ENCODE peak calls at places on chromosome 10, in eight cellular contexts. B, W, K, C, J, O, N and F are unnamed samples.
A peak's percentile ranks its signal among the peaks of the same experiment; 100 is the strongest.

GRCh38 chr10:17643339-17643754 is 604 bp upstream of the STAM start:
- DNase-seq in B (peak; percentile 20), W (no peak), K (peak; percentile 30), C (peak; percentile 38), J (peak; percentile 55), O (no peak), N (peak; percentile 83), F (peak; percentile 93)

GRCh38 chr10:123269675-123270074 is 115.5 kb downstream of the BUB3 start:
- DNase-seq in B (no peak), W (no peak), K (no peak), C (no peak), J (no peak), O (no peak), N (no peak), F (no peak)

GRCh38 chr10:3478153-3478552 is 305.6 kb upstream of the PITRM1 start:
- DNase-seq in B (no peak), W (no peak), K (no peak), C (no peak), J (no peak), O (no peak), N (no peak), F (no peak)

GRCh38 chr10:118955531-118956252 is 73.8 kb upstream of the NANOS1 start:
- DNase-seq in B (no peak), W (no peak), K (no peak), C (no peak), J (no peak), O (no peak), N (no peak), F (no peak)

GRCh38 chr10:61452229-61452651 is 941 bp downstream of the TMEM26 start:
- DNase-seq in B (no peak), W (no peak), K (no peak), C (peak; percentile 62), J (no peak), O (no peak), N (no peak), F (no peak)

GRCh38 chr10:6607778-6608177 is 27.7 kb upstream of the PRKCQ start:
- DNase-seq in B (no peak), W (no peak), K (no peak), C (no peak), J (no peak), O (no peak), N (peak; percentile 11), F (no peak)

GRCh38 chr10:128539784-128540759 is 413.8 kb upstream of the MKI67 start:
- DNase-seq in B (no peak), W (no peak), K (no peak), C (peak; percentile 29), J (no peak), O (no peak), N (no peak), F (peak; percentile 60)

GRCh38 chr10:14173391-14173705 is 157.4 kb downstream of the FRMD4A start:
- DNase-seq in B (no peak), W (no peak), K (no peak), C (no peak), J (no peak), O (no peak), N (no peak), F (no peak)

GRCh38 chr10:78934499-78934898 is 134.3 kb upstream of the ZMIZ1 start:
- DNase-seq in B (no peak), W (no peak), K (no peak), C (no peak), J (no peak), O (no peak), N (no peak), F (no peak)

GRCh38 chr10:85791846-85792532 is 574.6 kb downstream of the GRID1 start:
- DNase-seq in B (no peak), W (peak; percentile 49), K (no peak), C (no peak), J (peak; percentile 33), O (no peak), N (no peak), F (peak; percentile 78)

GRCh38 chr10:133235891-133236321 is 1.7 kb upstream of the VENTX start:
- DNase-seq in B (no peak), W (no peak), K (no peak), C (no peak), J (no peak), O (no peak), N (no peak), F (no peak)